ENCODE peak calls at places on chromosomes 3 and 15, in six cellular contexts. E is neuronal stem cell, H is mesenchymal stem cell, I is IMR-90, U is H9, S is trophoblast cell. T is an unnamed sample.
A peak's percentile ranks its signal among the peaks of the same experiment; 100 is the strongest.

GRCh38 chr3:168360993-168361392 is 265.3 kb upstream of the GOLIM4 start:
- DNase-seq in I (no peak), S (no peak), U (no peak), H (no peak), E (no peak), T (no peak)

GRCh38 chr3:130841357-130841756 is 52.5 kb upstream of the ATP2C1 start:
- DNase-seq in S (no peak), I (no peak), H (no peak), U (no peak), E (no peak), T (no peak)

GRCh38 chr3:5653426-5653825 is 465.9 kb downstream of the EDEM1 start:
- DNase-seq in I (no peak), S (no peak), H (no peak), E (no peak), U (no peak), T (no peak)

GRCh38 chr15:38012894-38013293 is 78.5 kb downstream of the TMCO5A start:
- DNase-seq in H (no peak), E (no peak), S (no peak), I (no peak), U (no peak), T (no peak)

GRCh38 chr15:80494311-80494710 is 90.1 kb downstream of the ARNT2 start:
- DNase-seq in S (peak; percentile 40), E (no peak), I (peak; percentile 74), U (no peak), H (peak; percentile 36), T (no peak)

GRCh38 chr3:10707984-10708868 is 107.8 kb upstream of the SLC6A11 start:
- DNase-seq in I (no peak), S (no peak), H (no peak), E (no peak), U (peak; percentile 52), T (peak; percentile 69)

GRCh38 chr3:901953-902778 is 190.7 kb upstream of the CNTN6 start:
- DNase-seq in I (no peak), U (no peak), H (peak; percentile 8), E (no peak), S (no peak), T (no peak)

GRCh38 chr3:146536681-146537080 is 7.7 kb downstream of the PLSCR1 start:
- DNase-seq in S (peak; percentile 25), U (no peak), H (no peak), I (no peak), E (no peak), T (no peak)

GRCh38 chr15:41001524-41001923 is 48.3 kb downstream of the CHAC1 start:
- DNase-seq in H (peak; percentile 71), I (no peak), U (no peak), E (no peak), S (no peak), T (no peak)

GRCh38 chr3:88005066-88005465 is 53.7 kb downstream of the CGGBP1 start:
- DNase-seq in S (no peak), E (no peak), U (no peak), H (peak; percentile 28), I (peak; percentile 14), T (no peak)

GRCh38 chr3:16277471-16277870 is 12.5 kb downstream of the OXNAD1 start:
- DNase-seq in H (peak; percentile 51), I (peak; percentile 46), U (no peak), E (no peak), S (no peak), T (no peak)

GRCh38 chr15:87816016-87816415 is 440.5 kb downstream of the NTRK3 start:
- DNase-seq in U (no peak), H (peak; percentile 83), E (no peak), S (no peak), I (peak; percentile 29), T (no peak)

GRCh38 chr15:34107315-34107714 is 5.4 kb downstream of the PGBD4 start:
- DNase-seq in E (no peak), U (no peak), S (no peak), H (no peak), I (no peak), T (no peak)

GRCh38 chr3:69784854-69785523 is 45.7 kb downstream of the MITF start:
- DNase-seq in U (no peak), I (peak; percentile 83), S (peak; percentile 66), E (no peak), H (peak; percentile 90), T (no peak)

GRCh38 chr15:33114484-33114767 is 80.1 kb downstream of the FMN1 start:
- DNase-seq in E (no peak), S (peak; percentile 95), U (no peak), I (peak; percentile 97), H (no peak), T (no peak)

GRCh38 chr3:49674491-49674983 is 386 bp downstream of the APEH start:
- DNase-seq in E (no peak), U (no peak), I (no peak), S (no peak), H (no peak), T (no peak)

GRCh38 chr15:71688509-71689094 is 121.8 kb upstream of the NR2E3 start:
- DNase-seq in H (no peak), E (no peak), I (no peak), U (no peak), S (no peak), T (no peak)

GRCh38 chr15:101488300-101489164 is 975 bp downstream of the PCSK6 start:
- DNase-seq in I (no peak), E (peak; percentile 35), H (no peak), U (no peak), S (no peak), T (peak; percentile 60)

GRCh38 chr3:165070682-165071081 is 7.6 kb downstream of the SI start:
- DNase-seq in U (peak; percentile 22), S (no peak), H (no peak), I (no peak), E (no peak), T (no peak)

GRCh38 chr3:54931182-54931581 is 3.3 kb upstream of the LRTM1 start:
- DNase-seq in I (no peak), E (peak; percentile 33), H (no peak), U (no peak), S (no peak), T (no peak)

GRCh38 chr3:194381460-194381875 is 11.9 kb upstream of the LRRC15 start:
- DNase-seq in H (no peak), E (no peak), U (peak; percentile 61), S (no peak), I (no peak), T (no peak)

GRCh38 chr3:133487920-133488540 is 85.5 kb upstream of the CDV3 start:
- DNase-seq in E (no peak), S (no peak), H (peak; percentile 46), I (peak; percentile 27), U (no peak), T (no peak)

GRCh38 chr3:8762607-8763377 is 6.6 kb downstream of the OXTR start:
- DNase-seq in H (no peak), U (peak; percentile 14), E (no peak), I (no peak), S (no peak), T (no peak)

GRCh38 chr3:30488070-30488756 is 118.2 kb upstream of the TGFBR2 start:
- DNase-seq in H (no peak), S (no peak), I (no peak), U (no peak), E (no peak), T (no peak)

GRCh38 chr15:76056931-76057330 is 2.9 kb upstream of the TMEM266 start:
- DNase-seq in I (no peak), H (no peak), E (no peak), U (no peak), S (no peak), T (no peak)

GRCh38 chr3:169668081-169668956 is 4.8 kb upstream of the MECOM start:
- DNase-seq in E (peak; percentile 52), U (peak; percentile 54), S (no peak), H (peak; percentile 35), I (peak; percentile 18), T (peak; percentile 73)

GRCh38 chr15:63605816-63606215 is 8.6 kb downstream of the FBXL22 start:
- DNase-seq in S (no peak), H (no peak), U (no peak), I (no peak), E (no peak), T (no peak)

GRCh38 chr15:29570121-29570930 is 251.9 kb downstream of the TJP1 start:
- DNase-seq in U (no peak), I (no peak), E (peak; percentile 41), H (peak; percentile 5), S (peak; percentile 17), T (peak; percentile 70)

DNA sequence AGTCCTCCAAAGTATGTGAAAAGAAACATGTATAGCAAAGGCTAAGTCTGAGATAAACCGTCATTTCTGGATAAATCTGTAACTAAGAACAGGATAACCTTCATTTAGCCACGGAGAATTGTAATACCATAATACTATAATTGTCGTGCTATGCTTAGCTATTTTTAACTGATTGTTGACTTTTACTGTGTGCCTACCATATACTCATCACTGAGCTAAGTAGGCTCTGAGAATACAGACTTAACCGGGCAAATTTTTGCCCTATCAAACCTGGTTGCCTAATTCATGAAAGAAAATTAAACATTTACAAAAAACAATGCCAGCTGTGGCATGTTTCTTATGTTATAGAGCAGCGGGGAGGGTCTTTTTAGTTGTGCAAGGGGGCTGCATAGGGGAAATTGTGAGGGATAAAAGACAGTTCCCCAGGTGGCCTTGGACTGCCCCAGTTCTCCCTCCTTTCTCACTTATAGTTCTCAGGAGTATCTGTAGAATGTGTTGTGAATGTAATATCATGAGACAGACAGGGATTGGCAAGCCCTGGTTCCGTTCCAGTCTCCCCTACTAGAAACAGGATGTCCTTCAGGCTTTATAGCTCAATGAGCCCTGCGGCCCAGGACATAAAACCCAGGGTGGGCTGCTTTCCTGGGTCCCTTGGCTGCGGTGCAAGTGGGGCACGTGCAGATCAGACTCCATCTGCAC is 318.5 kb downstream of the GBE1 start:
- DNase-seq in I (no peak), U (no peak), S (no peak), H (no peak), E (no peak), T (no peak)
- H4K91ac ChIP-seq in I (no peak overlapping the region), U (no peak overlapping the region), S (no peak overlapping the region), H (no peak overlapping the region), E (no peak overlapping the region), T (no peak overlapping the region)

GRCh38 chr3:149800693-149801092 is 8.3 kb upstream of the ANKUB1 start:
- DNase-seq in S (no peak), H (no peak), U (no peak), I (no peak), E (no peak), T (no peak)
- H4K91ac ChIP-seq in S (no peak overlapping the region), H (no peak overlapping the region), U (no peak overlapping the region), I (no peak overlapping the region), E (no peak overlapping the region), T (no peak overlapping the region)

GRCh38 chr15:59352189-59352588 is 20.5 kb downstream of the MYO1E start:
- DNase-seq in E (no peak), H (no peak), S (no peak), I (no peak), U (no peak), T (no peak)
- H4K91ac ChIP-seq in E (no peak overlapping the region), H (no peak overlapping the region), S (no peak overlapping the region), I (no peak overlapping the region), U (peak overlapping the region; percentile 76), T (no peak overlapping the region)

DNA sequence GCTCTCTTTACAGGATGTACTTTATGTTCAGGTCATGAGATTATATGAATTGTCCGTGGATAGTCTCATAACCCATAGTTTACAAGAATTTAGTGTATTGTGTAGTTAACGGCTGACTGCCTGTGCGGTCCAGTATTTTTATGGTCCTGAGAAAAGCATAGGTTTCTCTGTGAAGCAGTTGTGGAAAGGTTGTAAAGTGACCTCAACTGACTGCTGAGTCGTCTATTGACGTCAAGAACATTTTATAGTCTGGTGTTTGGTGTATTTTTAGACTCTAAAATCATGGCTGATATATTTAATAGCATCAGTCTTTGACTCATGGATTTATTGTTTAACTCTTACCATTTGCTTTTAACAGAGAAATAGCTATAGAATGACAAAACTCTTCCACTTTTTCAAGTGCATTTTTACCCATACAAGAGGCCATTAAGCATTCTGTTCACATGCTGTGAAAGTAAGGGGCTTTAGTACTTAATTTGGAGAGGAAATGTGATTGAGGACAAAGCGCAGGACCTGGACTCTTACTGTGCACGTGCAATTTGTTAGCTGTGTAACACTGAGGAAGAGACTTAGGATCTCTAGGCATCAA is 240.7 kb downstream of the NFKBIZ start:
- DNase-seq in I (peak; percentile 98), E (no peak), U (no peak), S (no peak), H (peak; percentile 96), T (no peak)
- H4K91ac ChIP-seq in I (peak overlapping the region; percentile 77), E (no peak overlapping the region), U (no peak overlapping the region), S (no peak overlapping the region), H (no peak overlapping the region), T (no peak overlapping the region)

T was measured in H1.